ENCODE peak calls at places on chromosomes 16 and 17, in seven cellular contexts. Q, S, K, O, D, R and P are unnamed samples.

GRCh38 chr17:57516290-57517215 is 228.5 kb downstream of the CCDC182 start:
- DNase-seq in Q (no peak), S (no peak), K (no peak), O (no peak), D (no peak), R (no peak), P (no peak)

GRCh38 chr16:3065742-3066439 is 451 bp downstream of the IL32 start:
- DNase-seq in Q (peak; percentile 34), S (no peak), K (no peak), O (no peak), D (no peak), R (no peak), P (no peak)

GRCh38 chr17:59361916-59362810 is 30.7 kb downstream of the YPEL2 start:
- DNase-seq in Q (peak; percentile 38), S (peak; percentile 68), K (peak; percentile 96), O (no peak), D (peak; percentile 84), R (no peak), P (peak; percentile 96)

GRCh38 chr16:1309888-1310831 is 724 bp downstream of the UBE2I start:
- DNase-seq in Q (no peak), S (no peak), K (peak; percentile 56), O (no peak), D (peak; percentile 52), R (no peak), P (peak; percentile 57)

GRCh38 chr16:50376997-50377396 is 8.2 kb upstream of the BRD7 start:
- DNase-seq in Q (no peak), S (no peak), K (no peak), O (no peak), D (no peak), R (no peak), P (no peak)

GRCh38 chr17:57408064-57408811 is 151.9 kb downstream of the MSI2 start:
- DNase-seq in Q (no peak), S (no peak), K (no peak), O (no peak), D (no peak), R (no peak), P (no peak)

GRCh38 chr16:64498363-64498762 is 623.5 kb downstream of the CDH11 start:
- DNase-seq in Q (no peak), S (no peak), K (no peak), O (no peak), D (no peak), R (no peak), P (no peak)

GRCh38 chr17:28949185-28950016 is 1.9 kb downstream of the PHF12 start:
- DNase-seq in Q (peak; percentile 60), S (no peak), K (peak; percentile 33), O (peak; percentile 31), D (peak; percentile 56), R (peak; percentile 48), P (peak; percentile 51)

GRCh38 chr17:10557422-10557821 is 8.0 kb upstream of the MYH2 start:
- DNase-seq in Q (no peak), S (no peak), K (peak; percentile 90), O (no peak), D (peak; percentile 70), R (no peak), P (no peak)

GRCh38 chr17:35605753-35606152 is 18.6 kb downstream of the AP2B1 start:
- DNase-seq in Q (no peak), S (no peak), K (peak; percentile 76), O (no peak), D (peak; percentile 21), R (no peak), P (no peak)

GRCh38 chr17:3890082-3890892 is 2.6 kb downstream of the CAMKK1 start:
- DNase-seq in Q (peak; percentile 80), S (peak; percentile 37), K (peak; percentile 96), O (no peak), D (peak; percentile 83), R (peak; percentile 90), P (peak; percentile 79)

GRCh38 chr16:9016824-9017223 is 53.1 kb upstream of the USP7 start:
- DNase-seq in Q (no peak), S (no peak), K (no peak), O (no peak), D (no peak), R (no peak), P (no peak)

GRCh38 chr16:69772560-69773254 is 10.6 kb downstream of the WWP2 start:
- DNase-seq in Q (no peak), S (no peak), K (peak; percentile 23), O (no peak), D (peak; percentile 24), R (no peak), P (no peak)

GRCh38 chr17:50511058-50511457 is 2.8 kb downstream of the MYCBPAP start:
- DNase-seq in Q (no peak), S (no peak), K (peak; percentile 46), O (no peak), D (peak; percentile 15), R (no peak), P (peak; percentile 63)

GRCh38 chr17:39663688-39664580 is 1.2 kb upstream of the TCAP start:
- DNase-seq in Q (no peak), S (no peak), K (no peak), O (no peak), D (no peak), R (peak; percentile 70), P (peak; percentile 17)

GRCh38 chr17:17445925-17446665 is 30.7 kb upstream of the MED9 start:
- DNase-seq in Q (peak; percentile 95), S (peak; percentile 82), K (peak; percentile 89), O (no peak), D (peak; percentile 80), R (peak; percentile 98), P (peak; percentile 84)

GRCh38 chr16:89072216-89073130 is 21.2 kb upstream of the ACSF3 start:
- DNase-seq in Q (peak; percentile 45), S (no peak), K (peak; percentile 46), O (no peak), D (peak; percentile 37), R (no peak), P (no peak)

GRCh38 chr16:89534147-89534788 is 26.1 kb downstream of the SPG7 start:
- DNase-seq in Q (no peak), S (no peak), K (peak; percentile 66), O (peak; percentile 6), D (no peak), R (no peak), P (peak; percentile 92)

GRCh38 chr17:17151055-17151454 is 55.1 kb downstream of the PLD6 start:
- DNase-seq in Q (no peak), S (peak; percentile 29), K (peak; percentile 88), O (no peak), D (peak; percentile 78), R (peak; percentile 52), P (peak; percentile 71)

DNA sequence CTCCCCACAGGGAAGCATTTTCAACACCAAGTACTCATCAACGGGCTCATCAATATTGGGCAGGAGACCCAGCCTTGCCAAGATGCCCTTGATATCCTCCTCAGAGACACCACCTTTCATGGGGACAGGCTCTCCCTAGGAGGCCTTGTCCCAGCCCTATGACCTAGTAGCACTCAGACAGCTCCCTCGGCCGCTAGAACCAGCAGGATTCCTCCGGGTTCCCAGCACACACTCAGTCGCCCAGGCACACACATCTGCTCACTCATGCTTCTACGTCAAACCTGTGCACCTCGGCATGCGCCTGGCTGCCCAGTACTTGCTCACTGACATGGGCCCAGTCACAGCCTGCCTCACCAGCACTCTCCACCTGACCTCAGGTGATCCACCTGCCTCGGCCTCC is 17.0 kb downstream of the SRCIN1 start:
- DNase-seq in Q (no peak), S (no peak), K (no peak), O (no peak), D (no peak), R (no peak), P (no peak)
- H3K4me3 ChIP-seq in Q (no peak overlapping the region), S (no peak overlapping the region), K (no peak overlapping the region), O (no peak overlapping the region), D (no peak overlapping the region), R (no peak overlapping the region), P (no peak overlapping the region)

DNA sequence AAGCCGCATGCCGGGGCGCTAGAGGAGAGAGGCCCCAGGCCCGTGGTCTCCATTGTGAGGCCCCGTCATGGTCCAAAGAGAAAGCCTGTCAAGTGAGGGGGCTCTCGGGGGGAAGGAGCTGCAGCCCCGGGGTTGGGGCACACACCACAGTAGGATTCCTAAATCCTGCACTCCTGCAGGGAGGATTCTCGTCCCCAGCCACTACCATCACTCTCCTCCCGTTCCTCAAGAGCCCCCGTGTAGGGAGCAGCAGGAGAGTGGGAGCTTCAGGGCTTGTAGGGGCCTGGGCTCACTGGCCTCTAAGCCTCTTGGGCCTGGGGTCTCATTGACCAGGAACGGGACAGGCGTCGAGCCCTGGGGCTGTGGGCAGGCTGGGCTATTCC is 811 bp downstream of the C16orf86 start:
- DNase-seq in Q (no peak), S (no peak), K (no peak), O (no peak), D (no peak), R (no peak), P (no peak)
- H3K4me3 ChIP-seq in Q (peak overlapping the region; percentile 55), S (no peak overlapping the region), K (peak overlapping the region; percentile 57), O (peak overlapping the region; percentile 84), D (peak overlapping the region; percentile 76), R (no peak overlapping the region), P (peak overlapping the region; percentile 78)

GRCh38 chr17:30104575-30105339 is 11.9 kb upstream of the NSRP1 start:
- DNase-seq in Q (peak; percentile 86), S (peak; percentile 41), K (peak; percentile 83), O (peak; percentile 44), D (peak; percentile 89), R (peak; percentile 82), P (peak; percentile 89)
- H3K4me3 ChIP-seq in Q (peak overlapping the region; percentile 51), S (peak overlapping the region; percentile 63), K (peak overlapping the region; percentile 62), O (peak overlapping the region; percentile 45), D (peak overlapping the region; percentile 59), R (peak overlapping the region; percentile 42), P (peak overlapping the region; percentile 59)

GRCh38 chr17:81968396-81968745 is 7.4 kb upstream of the NOTUM start:
- DNase-seq in Q (no peak), S (no peak), K (no peak), O (no peak), D (no peak), R (no peak), P (no peak)

GRCh38 chr17:81968850-81969812 is 8.1 kb upstream of the NOTUM start:
- DNase-seq in Q (no peak), S (no peak), K (no peak), O (no peak), D (no peak), R (no peak), P (no peak)

GRCh38 chr17:81966343-81967243 is 5.6 kb upstream of the NOTUM start:
- DNase-seq in Q (peak; percentile 100), S (peak; percentile 26), K (no peak), O (no peak), D (no peak), R (no peak), P (peak; percentile 26)

GRCh38 chr17:81967533-81968395 is 6.8 kb upstream of the NOTUM start:
- DNase-seq in Q (peak; percentile 100), S (no peak), K (peak; percentile 81), O (peak; percentile 64), D (peak; percentile 72), R (peak; percentile 67), P (peak; percentile 64)

GRCh38 chr17:81967244-81967532 is 6.2 kb upstream of the NOTUM start:
- DNase-seq in Q (no peak), S (no peak), K (no peak), O (no peak), D (no peak), R (no peak), P (no peak)
- H3K4me3 ChIP-seq in Q (peak overlapping the region; percentile 50), S (no peak overlapping the region), K (no peak overlapping the region), O (peak overlapping the region; percentile 64), D (no peak overlapping the region), R (no peak overlapping the region), P (no peak overlapping the region)